ENCODE peak calls at places on chromosomes 6 and 20, in six cellular contexts. One of them, this sample, is unnamed.

GRCh38 chr20:32635764-32636163 is 38.0 kb downstream of the C20orf203 start:
- DNase-seq in body of pancreas: no peak
- DNase-seq in K562: no peak
- DNase-seq in A549: no peak
- DNase-seq in HepG2: no peak
- DNase-seq in IMR-90: peak
- DNase-seq in this sample: no peak

GRCh38 chr20:58086763-58087566 is 141.5 kb downstream of the ANKRD60 start:
- DNase-seq in A549: peak
- DNase-seq in IMR-90: peak
- DNase-seq in body of pancreas: peak
- DNase-seq in HepG2: peak
- DNase-seq in K562: peak
- DNase-seq in this sample: peak

GRCh38 chr20:9280654-9281053 is 211.8 kb downstream of the PLCB4 start:
- DNase-seq in body of pancreas: no peak
- DNase-seq in HepG2: no peak
- DNase-seq in A549: no peak
- DNase-seq in K562: no peak
- DNase-seq in IMR-90: peak
- DNase-seq in this sample: no peak

GRCh38 chr20:59820204-59821041 is 113.0 kb downstream of the SYCP2 start:
- DNase-seq in A549: no peak
- DNase-seq in HepG2: no peak
- DNase-seq in K562: no peak
- DNase-seq in body of pancreas: no peak
- DNase-seq in IMR-90: no peak
- DNase-seq in this sample: peak

GRCh38 chr6:169986171-169986847 is 234.9 kb downstream of the ERMARD start:
- DNase-seq in HepG2: no peak
- DNase-seq in body of pancreas: no peak
- DNase-seq in A549: no peak
- DNase-seq in IMR-90: no peak
- DNase-seq in K562: no peak
- DNase-seq in this sample: no peak

GRCh38 chr6:61606500-61606899 is 679.5 kb downstream of the KHDRBS2 start:
- DNase-seq in body of pancreas: no peak
- DNase-seq in IMR-90: no peak
- DNase-seq in HepG2: no peak
- DNase-seq in A549: no peak
- DNase-seq in K562: no peak
- DNase-seq in this sample: no peak

GRCh38 chr6:32192608-32193039 is at the start of gene GPSM3:
- DNase-seq in A549: no peak
- DNase-seq in K562: peak
- DNase-seq in IMR-90: peak
- DNase-seq in body of pancreas: no peak
- DNase-seq in HepG2: no peak
- DNase-seq in this sample: peak

GRCh38 chr6:96939019-96939805 is 14.7 kb downstream of the KLHL32 start:
- DNase-seq in A549: no peak
- DNase-seq in body of pancreas: no peak
- DNase-seq in K562: no peak
- DNase-seq in IMR-90: peak
- DNase-seq in HepG2: no peak
- DNase-seq in this sample: peak

GRCh38 chr20:63441777-63442493 is 30.5 kb downstream of the KCNQ2 start:
- DNase-seq in A549: peak
- DNase-seq in body of pancreas: peak
- DNase-seq in IMR-90: peak
- DNase-seq in K562: no peak
- DNase-seq in HepG2: peak
- DNase-seq in this sample: peak

GRCh38 chr6:1044040-1044836 is 267.7 kb upstream of the FOXQ1 start:
- DNase-seq in HepG2: peak
- DNase-seq in body of pancreas: peak
- DNase-seq in K562: no peak
- DNase-seq in IMR-90: no peak
- DNase-seq in A549: no peak
- DNase-seq in this sample: no peak

GRCh38 chr6:137313928-137314855 is 95.0 kb upstream of the IFNGR1 start:
- DNase-seq in K562: peak
- DNase-seq in body of pancreas: peak
- DNase-seq in A549: peak
- DNase-seq in IMR-90: peak
- DNase-seq in HepG2: peak
- DNase-seq in this sample: peak

GRCh38 chr20:59814835-59815340 is 118.5 kb downstream of the SYCP2 start:
- DNase-seq in A549: no peak
- DNase-seq in IMR-90: no peak
- DNase-seq in K562: no peak
- DNase-seq in body of pancreas: no peak
- DNase-seq in HepG2: no peak
- DNase-seq in this sample: no peak

DNA sequence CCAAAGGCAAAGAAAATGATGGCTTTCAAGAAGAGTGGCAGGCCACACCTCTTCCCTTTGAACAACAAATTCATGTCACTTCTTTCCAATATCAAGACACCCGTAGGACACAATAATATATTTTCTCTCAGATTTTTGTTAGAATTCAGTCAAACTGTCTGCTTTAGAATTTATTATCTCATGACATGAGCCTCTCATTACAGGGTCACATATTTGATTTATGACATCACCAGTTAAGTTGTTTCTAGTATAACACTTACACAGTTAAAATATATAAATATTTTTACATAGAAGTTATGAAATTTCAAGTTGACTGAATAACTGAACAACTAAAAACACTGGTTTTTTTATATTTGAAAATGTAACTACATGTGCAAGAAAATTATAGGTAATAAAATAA is 320.6 kb upstream of the AGPAT4 start:
- DNase-seq in A549: no peak
- DNase-seq in IMR-90: no peak
- DNase-seq in K562: no peak
- DNase-seq in body of pancreas: no peak
- DNase-seq in HepG2: no peak
- DNase-seq in this sample: no peak
- TF ChIP-seq CTCF in A549: no peak
- TF ChIP-seq CTCF in IMR-90: no peak
- TF ChIP-seq CTCF in K562: no peak
- TF ChIP-seq CTCF in body of pancreas: no peak
- TF ChIP-seq CTCF in HepG2: no peak
- TF ChIP-seq CTCF in this sample: no peak

DNA sequence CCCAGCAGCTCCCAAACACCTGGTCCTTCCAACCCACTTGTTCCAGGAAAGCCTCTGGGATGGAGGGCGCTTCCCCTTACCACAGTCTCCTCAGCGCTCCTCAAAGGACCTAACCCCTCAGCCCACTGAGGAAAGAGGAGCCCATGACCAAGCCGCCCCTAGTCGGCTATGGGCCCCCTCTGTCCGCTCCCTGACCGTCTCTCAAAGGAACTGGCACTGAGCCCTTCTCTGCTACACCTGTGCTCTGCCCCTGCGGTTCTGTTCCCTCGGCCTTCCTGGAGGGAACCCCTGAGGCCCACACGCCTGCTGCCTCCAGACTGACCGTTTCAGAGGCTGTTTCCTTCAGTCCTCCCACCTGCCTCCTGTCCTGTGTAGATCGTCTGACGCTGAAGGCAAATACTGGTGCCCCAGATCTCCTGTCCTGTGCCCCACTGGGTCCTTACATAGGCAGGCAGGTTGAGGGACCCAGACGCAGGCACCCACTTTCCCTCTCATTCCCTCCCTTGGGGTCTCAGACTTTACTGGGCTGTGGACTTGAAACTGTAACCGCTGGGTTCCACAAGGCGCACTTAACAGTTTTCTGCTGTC is 1.9 kb upstream of the SLC4A11 start:
- DNase-seq in body of pancreas: no peak
- DNase-seq in IMR-90: no peak
- DNase-seq in A549: no peak
- DNase-seq in K562: no peak
- DNase-seq in HepG2: no peak
- DNase-seq in this sample: no peak
- H3K4me3 ChIP-seq in body of pancreas: no peak
- H3K4me3 ChIP-seq in IMR-90: no peak
- H3K4me3 ChIP-seq in A549: no peak
- H3K4me3 ChIP-seq in K562: no peak
- H3K4me3 ChIP-seq in HepG2: no peak
- H3K4me3 ChIP-seq in this sample: no peak

GRCh38 chr20:4170621-4171537 is 155.5 kb upstream of the RNF24 start:
- DNase-seq in K562: no peak
- DNase-seq in A549: no peak
- DNase-seq in body of pancreas: no peak
- DNase-seq in IMR-90: no peak
- DNase-seq in HepG2: no peak
- DNase-seq in this sample: no peak

GRCh38 chr20:4173142-4173541 is 157.8 kb upstream of the RNF24 start:
- DNase-seq in IMR-90: no peak
- DNase-seq in K562: no peak
- DNase-seq in HepG2: no peak
- DNase-seq in body of pancreas: no peak
- DNase-seq in A549: no peak
- DNase-seq in this sample: no peak

GRCh38 chr20:4169360-4170214 is 154.2 kb upstream of the RNF24 start:
- DNase-seq in body of pancreas: no peak
- DNase-seq in IMR-90: no peak
- DNase-seq in HepG2: no peak
- DNase-seq in K562: no peak
- DNase-seq in A549: no peak
- DNase-seq in this sample: no peak

GRCh38 chr20:4174909-4175308 is 159.6 kb upstream of the RNF24 start:
- DNase-seq in body of pancreas: no peak
- DNase-seq in IMR-90: no peak
- DNase-seq in HepG2: no peak
- DNase-seq in A549: no peak
- DNase-seq in K562: no peak
- DNase-seq in this sample: no peak

GRCh38 chr20:4171538-4172116 is 156.3 kb upstream of the RNF24 start:
- DNase-seq in IMR-90: peak
- DNase-seq in body of pancreas: peak
- DNase-seq in K562: no peak
- DNase-seq in HepG2: peak
- DNase-seq in A549: no peak
- DNase-seq in this sample: no peak
- TF ChIP-seq POLR2A in IMR-90: no peak
- TF ChIP-seq POLR2A in body of pancreas: no peak
- TF ChIP-seq POLR2A in K562: no peak
- TF ChIP-seq POLR2A in HepG2: peak
- TF ChIP-seq POLR2A in A549: no peak
- TF ChIP-seq POLR2A in this sample: no peak

GRCh38 chr6:148465654-148466053 is 123.0 kb downstream of the SASH1 start:
- DNase-seq in IMR-90: no peak
- DNase-seq in K562: no peak
- DNase-seq in body of pancreas: no peak
- DNase-seq in HepG2: no peak
- DNase-seq in A549: no peak
- DNase-seq in this sample: no peak

GRCh38 chr6:148464319-148465010 is 121.8 kb downstream of the SASH1 start:
- DNase-seq in A549: peak
- DNase-seq in HepG2: peak
- DNase-seq in body of pancreas: peak
- DNase-seq in K562: peak
- DNase-seq in IMR-90: peak
- DNase-seq in this sample: peak

GRCh38 chr6:148467926-148468325 is 125.3 kb downstream of the SASH1 start:
- DNase-seq in IMR-90: no peak
- DNase-seq in A549: no peak
- DNase-seq in body of pancreas: no peak
- DNase-seq in HepG2: no peak
- DNase-seq in K562: no peak
- DNase-seq in this sample: no peak

GRCh38 chr6:148465011-148465335 is 122.3 kb downstream of the SASH1 start:
- DNase-seq in K562: no peak
- DNase-seq in body of pancreas: no peak
- DNase-seq in A549: no peak
- DNase-seq in HepG2: no peak
- DNase-seq in IMR-90: no peak
- DNase-seq in this sample: no peak

DNA sequence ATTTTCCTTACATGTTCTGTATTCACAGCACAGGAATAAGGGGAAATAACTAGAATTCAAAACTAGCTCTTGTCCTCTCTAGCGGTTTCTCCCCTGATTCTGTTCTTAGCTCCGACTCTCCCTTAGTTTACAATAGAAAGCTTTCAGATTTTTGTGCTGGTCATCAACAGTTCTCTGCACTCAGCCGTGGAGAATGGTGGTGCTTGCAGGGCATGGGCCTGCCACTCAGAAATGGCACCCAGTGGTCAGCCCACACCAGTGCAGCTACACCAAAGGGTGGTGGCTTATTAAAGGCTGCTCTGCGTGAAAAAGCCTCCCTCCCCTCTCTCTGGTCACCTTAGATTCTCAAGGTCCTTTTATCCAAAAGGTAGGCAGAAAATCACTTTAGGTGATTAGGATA is 123.5 kb downstream of the SASH1 start:
- DNase-seq in body of pancreas: no peak
- DNase-seq in K562: no peak
- DNase-seq in IMR-90: no peak
- DNase-seq in A549: no peak
- DNase-seq in HepG2: no peak
- DNase-seq in this sample: no peak
- TF ChIP-seq CTCF in body of pancreas: no peak
- TF ChIP-seq CTCF in K562: no peak
- TF ChIP-seq CTCF in IMR-90: no peak
- TF ChIP-seq CTCF in A549: no peak
- TF ChIP-seq CTCF in HepG2: no peak
- TF ChIP-seq CTCF in this sample: no peak

GRCh38 chr6:12483712-12484111 is 193.6 kb downstream of the EDN1 start:
- DNase-seq in body of pancreas: peak
- DNase-seq in HepG2: no peak
- DNase-seq in A549: peak
- DNase-seq in K562: no peak
- DNase-seq in IMR-90: peak
- DNase-seq in this sample: no peak
- H3K4me3 ChIP-seq in body of pancreas: no peak
- H3K4me3 ChIP-seq in HepG2: no peak
- H3K4me3 ChIP-seq in A549: peak
- H3K4me3 ChIP-seq in K562: no peak
- H3K4me3 ChIP-seq in IMR-90: peak
- H3K4me3 ChIP-seq in this sample: no peak

GRCh38 chr6:30742316-30743098 is at the start of gene FLOT1:
- DNase-seq in K562: peak
- DNase-seq in HepG2: peak
- DNase-seq in A549: peak
- DNase-seq in body of pancreas: peak
- DNase-seq in IMR-90: peak
- DNase-seq in this sample: peak
- TF ChIP-seq POLR2A in K562: peak
- TF ChIP-seq POLR2A in HepG2: no peak
- TF ChIP-seq POLR2A in A549: peak
- TF ChIP-seq POLR2A in body of pancreas: peak
- TF ChIP-seq POLR2A in IMR-90: peak
- TF ChIP-seq POLR2A in this sample: no peak

DNA sequence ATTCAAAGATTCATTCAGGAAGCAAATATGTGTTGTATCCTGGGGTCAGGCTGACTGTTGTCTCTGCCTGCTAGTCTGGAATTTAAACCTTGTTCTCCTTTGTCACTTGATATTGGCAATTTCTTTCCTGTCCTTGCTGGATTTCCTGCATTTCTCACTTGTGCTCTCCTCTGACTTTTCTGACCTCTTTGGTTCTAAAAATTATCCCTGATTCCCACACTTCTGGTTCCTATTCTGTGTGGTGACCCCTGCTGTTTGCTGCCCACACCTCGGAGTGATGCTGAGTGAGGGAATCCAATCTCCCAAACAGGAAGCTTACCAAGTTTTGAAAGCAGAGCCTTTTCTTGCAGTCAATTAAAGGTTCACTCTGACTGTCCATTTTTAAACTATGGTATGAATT is 345.3 kb downstream of the CDKAL1 start:
- DNase-seq in body of pancreas: no peak
- DNase-seq in K562: no peak
- DNase-seq in HepG2: peak
- DNase-seq in IMR-90: no peak
- DNase-seq in A549: no peak
- DNase-seq in this sample: no peak
- TF ChIP-seq CTCF in body of pancreas: no peak
- TF ChIP-seq CTCF in K562: no peak
- TF ChIP-seq CTCF in HepG2: peak
- TF ChIP-seq CTCF in IMR-90: no peak
- TF ChIP-seq CTCF in A549: no peak
- TF ChIP-seq CTCF in this sample: no peak